ENCODE peak calls at places on chromosomes 4 and X, in seven cellular contexts. S is HuH-7, R is T47D, I is endodermal cell, M is NCI-H2107, X is occipital lobe, O is cerebellar cortex. L is an unnamed sample.

GRCh38 chr4:149709640-149710039 is 106.0 kb downstream of the IQCM start:
- DNase-seq in S (no peak), R (peak; percentile 19), I (no peak), M (no peak), X (no peak), O (no peak), L (no peak)

GRCh38 chrX:8805974-8806373 is 4.8 kb upstream of the FAM9A start:
- DNase-seq in S (no peak), R (no peak), I (no peak), M (no peak), X (no peak), O (no peak), L (no peak)

GRCh38 chr4:35252071-35252470 is 992.2 kb downstream of the ARAP2 start:
- DNase-seq in S (no peak), R (no peak), I (no peak), M (no peak), X (no peak), O (no peak), L (no peak)

GRCh38 chrX:63747331-63747730 is 37.7 kb downstream of the ARHGEF9 start:
- DNase-seq in S (no peak), R (no peak), I (no peak), M (no peak), X (no peak), O (no peak), L (no peak)

GRCh38 chrX:15838017-15838416 is 16.6 kb downstream of the AP1S2 start:
- DNase-seq in S (no peak), R (peak; percentile 18), I (peak; percentile 74), M (no peak), X (no peak), O (no peak), L (peak; percentile 4)

GRCh38 chrX:38458071-38458470 is 103.3 kb upstream of the TSPAN7 start:
- DNase-seq in S (no peak), R (peak; percentile 26), I (no peak), M (peak; percentile 0), X (no peak), O (peak; percentile 64), L (no peak)

GRCh38 chr4:185387957-185388356 is 7.8 kb downstream of the LRP2BP start:
- DNase-seq in S (no peak), R (no peak), I (no peak), M (no peak), X (no peak), O (no peak), L (no peak)

GRCh38 chrX:45485682-45486081 is 285.0 kb upstream of the DIPK2B start:
- DNase-seq in S (no peak), R (no peak), I (no peak), M (no peak), X (no peak), O (no peak), L (no peak)

GRCh38 chr4:94831607-94832006 is 73.9 kb downstream of the BMPR1B start:
- DNase-seq in S (no peak), R (no peak), I (no peak), M (no peak), X (no peak), O (no peak), L (no peak)

GRCh38 chrX:48835524-48836329 is at the start of gene PCSK1N:
- DNase-seq in S (no peak), R (no peak), I (peak; percentile 61), M (no peak), X (no peak), O (peak; percentile 73), L (peak; percentile 88)

GRCh38 chrX:113136841-113137240 is 296.2 kb upstream of the AMOT start:
- DNase-seq in S (no peak), R (no peak), I (no peak), M (no peak), X (no peak), O (no peak), L (no peak)

GRCh38 chrX:55907968-55908607 is 190.5 kb downstream of the RRAGB start:
- DNase-seq in S (no peak), R (peak; percentile 85), I (peak; percentile 88), M (no peak), X (no peak), O (no peak), L (no peak)

GRCh38 chrX:11407331-11408110 is 114.3 kb downstream of the AMELX start:
- DNase-seq in S (no peak), R (no peak), I (no peak), M (no peak), X (no peak), O (no peak), L (no peak)

GRCh38 chr4:85474356-85474755 is 594 bp upstream of the ARHGAP24 start:
- DNase-seq in S (no peak), R (no peak), I (no peak), M (no peak), X (no peak), O (no peak), L (no peak)

GRCh38 chr4:70753630-70754029 is 31.9 kb downstream of the RUFY3 start:
- DNase-seq in S (no peak), R (no peak), I (no peak), M (no peak), X (no peak), O (no peak), L (no peak)

GRCh38 chr4:141028024-141028529 is 105.2 kb downstream of the RNF150 start:
- DNase-seq in S (no peak), R (no peak), I (no peak), M (no peak), X (no peak), O (peak; percentile 61), L (no peak)

GRCh38 chr4:111991163-111991562 is 154.1 kb upstream of the FAM241A start:
- DNase-seq in S (no peak), R (no peak), I (no peak), M (no peak), X (no peak), O (no peak), L (no peak)

GRCh38 chr4:1623821-1624518 is 60.1 kb downstream of the FAM53A start:
- DNase-seq in S (no peak), R (no peak), I (no peak), M (no peak), X (no peak), O (no peak), L (no peak)

GRCh38 chr4:53196195-53196641 is 169.6 kb downstream of the SCFD2 start:
- DNase-seq in S (no peak), R (no peak), I (no peak), M (no peak), X (no peak), O (no peak), L (no peak)

GRCh38 chr4:141169391-141169790 is 36.1 kb upstream of the RNF150 start:
- DNase-seq in S (no peak), R (no peak), I (no peak), M (no peak), X (no peak), O (no peak), L (no peak)

GRCh38 chr4:8155048-8155447 is 3.6 kb downstream of the ABLIM2 start:
- DNase-seq in S (no peak), R (no peak), I (no peak), M (no peak), X (no peak), O (no peak), L (no peak)

GRCh38 chr4:164383187-164384181 is 370.4 kb upstream of the SMIM31 start:
- DNase-seq in S (no peak), R (no peak), I (peak; percentile 86), M (peak; percentile 1), X (peak; percentile 94), O (peak; percentile 22), L (no peak)

GRCh38 chrX:71666240-71667223 is 814 bp upstream of the LOC101059915 start:
- DNase-seq in S (no peak), R (no peak), I (no peak), M (no peak), X (no peak), O (no peak), L (no peak)

GRCh38 chr4:1842993-1843448 is 12.9 kb downstream of the LETM1 start:
- DNase-seq in S (no peak), R (no peak), I (no peak), M (no peak), X (no peak), O (peak; percentile 65), L (no peak)

GRCh38 chrX:15973941-15974340 is 119.3 kb upstream of the AP1S2 start:
- DNase-seq in S (no peak), R (no peak), I (no peak), M (no peak), X (no peak), O (no peak), L (no peak)

GRCh38 chrX:13420545-13421183 is 100.8 kb upstream of the ATXN3L start:
- DNase-seq in S (no peak), R (no peak), I (no peak), M (no peak), X (no peak), O (no peak), L (no peak)

GRCh38 chr4:85475631-85476233 is 782 bp downstream of the ARHGAP24 start:
- DNase-seq in S (no peak), R (no peak), I (no peak), M (no peak), X (no peak), O (no peak), L (no peak)

GRCh38 chrX:130110379-130111219 is at the start of gene ELF4:
- DNase-seq in S (peak; percentile 81), R (peak; percentile 77), I (peak; percentile 68), M (no peak), X (no peak), O (no peak), L (no peak)

GRCh38 chr4:6331018-6331417 is 61.4 kb downstream of the WFS1 start:
- DNase-seq in S (no peak), R (peak; percentile 72), I (peak; percentile 73), M (no peak), X (no peak), O (no peak), L (peak; percentile 66)

GRCh38 chr4:23171971-23172370 is 479.2 kb downstream of the GBA3 start:
- DNase-seq in S (no peak), R (no peak), I (no peak), M (no peak), X (no peak), O (no peak), L (no peak)

GRCh38 chrX:13487731-13488505 is 81.5 kb upstream of the EGFL6 start:
- DNase-seq in S (peak; percentile 8), R (peak; percentile 90), I (peak; percentile 79), M (peak; percentile 29), X (peak; percentile 2), O (peak; percentile 81), L (peak; percentile 10)

GRCh38 chr4:17995165-17995564 is 26.4 kb downstream of the LCORL start:
- DNase-seq in S (no peak), R (no peak), I (no peak), M (no peak), X (no peak), O (no peak), L (peak; percentile 6)

GRCh38 chrX:152817082-152817744 is 13.3 kb downstream of the CETN2 start:
- DNase-seq in S (no peak), R (peak; percentile 43), I (peak; percentile 72), M (no peak), X (no peak), O (peak; percentile 19), L (no peak)

GRCh38 chr4:140861359-140862181 is 105.4 kb upstream of the TBC1D9 start:
- DNase-seq in S (peak; percentile 25), R (peak; percentile 80), I (peak; percentile 81), M (peak; percentile 59), X (peak; percentile 42), O (peak; percentile 95), L (peak; percentile 60)

GRCh38 chr4:78152795-78153194 is 95.7 kb downstream of the FRAS1 start:
- DNase-seq in S (no peak), R (no peak), I (no peak), M (no peak), X (no peak), O (no peak), L (no peak)

GRCh38 chr4:33073811-33074210 is 2353.6 kb downstream of the PCDH7 start:
- DNase-seq in S (no peak), R (no peak), I (no peak), M (no peak), X (no peak), O (no peak), L (no peak)

GRCh38 chr4:117400039-117400835 is 314.9 kb upstream of the TRAM1L1 start:
- DNase-seq in S (no peak), R (peak; percentile 2), I (no peak), M (no peak), X (no peak), O (no peak), L (peak; percentile 68)

GRCh38 chr4:52755409-52755808 is 4.2 kb upstream of the ERVMER34-1 start:
- DNase-seq in S (no peak), R (no peak), I (no peak), M (no peak), X (no peak), O (no peak), L (no peak)

L was measured in HepG2.